ENCODE peak calls at places on chromosome 19, in four cellular contexts. R is fibroblast of lung, W is fibroblast of pulmonary artery, P is GM13977. Z is an unnamed sample.

GRCh38 chr19:32606289-32606688 is 25.3 kb downstream of the PDCD5 start:
- DNase-seq in R (no peak), W (no peak), P (no peak), Z (no peak)

GRCh38 chr19:33956941-33957340 is 160.3 kb downstream of the KCTD15 start:
- DNase-seq in P (no peak), W (no peak), R (no peak), Z (no peak)

GRCh38 chr19:15280915-15281683 is 48.9 kb upstream of the EPHX3 start:
- DNase-seq in R (peak), P (no peak), W (peak), Z (no peak)

GRCh38 chr19:55441319-55441691 is 1.8 kb downstream of the SHISA7 start:
- DNase-seq in R (no peak), W (no peak), P (no peak), Z (no peak)

GRCh38 chr19:31272707-31273106 is 76.5 kb downstream of the TSHZ3 start:
- DNase-seq in R (no peak), P (no peak), W (no peak), Z (no peak)

GRCh38 chr19:4300589-4300988 is 1.6 kb downstream of the TMIGD2 start:
- DNase-seq in W (no peak), R (no peak), P (no peak), Z (no peak)

GRCh38 chr19:51091895-51092873 is 9.5 kb upstream of the KLK14 start:
- DNase-seq in P (no peak), R (no peak), W (no peak), Z (no peak)

GRCh38 chr19:40689339-40690049 is 957 bp downstream of the NUMBL start:
- DNase-seq in W (no peak), P (no peak), R (peak), Z (no peak)

GRCh38 chr19:31356587-31357314 is 7.5 kb upstream of the TSHZ3 start:
- DNase-seq in P (no peak), R (no peak), W (no peak), Z (no peak)

GRCh38 chr19:46866407-46867132 is 5.8 kb downstream of the ARHGAP35 start:
- DNase-seq in W (no peak), P (no peak), R (no peak), Z (no peak)

GRCh38 chr19:32138416-32138815 is 207.0 kb upstream of the ZNF507 start:
- DNase-seq in P (no peak), W (no peak), R (no peak), Z (no peak)

GRCh38 chr19:17341845-17342244 is 4.5 kb downstream of the GTPBP3 start:
- DNase-seq in R (no peak), W (no peak), P (no peak), Z (no peak)

GRCh38 chr19:49570997-49571676 is 9.2 kb downstream of the NOSIP start:
- DNase-seq in R (no peak), P (no peak), W (no peak), Z (no peak)

GRCh38 chr19:53809518-53810186 is 14.5 kb downstream of the NLRP12 start:
- DNase-seq in W (peak), P (no peak), R (no peak), Z (no peak)

GRCh38 chr19:3294080-3294850 is 69.8 kb downstream of the CELF5 start:
- DNase-seq in P (no peak), R (no peak), W (no peak), Z (no peak)

GRCh38 chr19:4847190-4847973 is 15.9 kb upstream of the TICAM1 start:
- DNase-seq in P (no peak), W (no peak), R (no peak), Z (no peak)

GRCh38 chr19:56971230-56971629 is 130.7 kb upstream of the PEG3 start:
- DNase-seq in R (no peak), W (no peak), P (no peak), Z (no peak)

GRCh38 chr19:41616785-41617621 is 9.9 kb downstream of the CEACAM4 start:
- DNase-seq in W (peak), R (no peak), P (no peak), Z (no peak)

GRCh38 chr19:4049432-4049831 is 17.3 kb downstream of the ZBTB7A start:
- DNase-seq in R (no peak), P (no peak), W (no peak), Z (no peak)

GRCh38 chr19:46784262-46785053 is 3.9 kb downstream of the SLC1A5 start:
- DNase-seq in P (peak), W (peak), R (peak), Z (peak)

GRCh38 chr19:31103228-31103627 is 246.0 kb downstream of the TSHZ3 start:
- DNase-seq in W (no peak), P (no peak), R (no peak), Z (no peak)

GRCh38 chr19:3366104-3366760 is at the start of gene NFIC:
- DNase-seq in W (peak), R (peak), P (peak), Z (peak)

GRCh38 chr19:44904426-44904994 is 1.1 kb upstream of the APOE start:
- DNase-seq in P (peak), W (no peak), R (no peak), Z (no peak)
- TF ChIP-seq CTCF in P (peak), W (peak), R (no peak), Z (no peak)

GRCh38 chr19:12731337-12731736 is 3.1 kb downstream of the TRIR start:
- DNase-seq in P (no peak), W (no peak), R (no peak), Z (no peak)

GRCh38 chr19:12733907-12734214 is 623 bp downstream of the TRIR start:
- DNase-seq in P (no peak), R (no peak), W (no peak), Z (no peak)

GRCh38 chr19:12730054-12730453 is 4.4 kb downstream of the TRIR start:
- DNase-seq in W (no peak), P (no peak), R (no peak), Z (no peak)

GRCh38 chr19:12736854-12737665 is at the start of gene GET3:
- DNase-seq in W (peak), P (peak), R (peak), Z (peak)

DNA sequence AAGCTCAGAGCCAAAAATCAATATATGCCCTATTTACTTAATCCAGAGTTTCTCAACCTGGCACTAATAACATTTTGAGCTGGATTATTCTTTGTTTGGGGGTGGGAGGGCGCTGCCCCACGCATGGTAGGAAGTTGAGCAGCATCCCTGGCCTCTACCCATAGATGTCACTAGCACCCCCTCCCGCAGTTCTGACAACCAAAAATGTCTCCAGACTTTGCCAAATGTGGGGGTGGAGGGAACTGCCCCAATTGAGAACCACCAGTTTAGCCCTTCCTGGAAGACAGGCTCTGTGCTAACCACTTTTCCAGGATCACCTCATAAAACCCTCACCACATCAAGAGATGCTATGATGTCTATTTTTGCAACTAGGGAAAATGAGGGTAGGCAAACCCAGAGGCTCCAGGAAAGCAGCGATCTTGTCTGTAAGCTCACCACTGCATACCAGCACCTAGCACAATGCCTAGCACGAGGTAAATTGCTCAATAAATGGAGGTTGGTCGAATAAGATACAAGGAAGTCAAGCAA is 1.1 kb downstream of the TRIR start:
- DNase-seq in W (peak), P (peak), R (peak), Z (peak)
- TF ChIP-seq CTCF in W (peak), P (peak), R (peak), Z (peak)

DNA sequence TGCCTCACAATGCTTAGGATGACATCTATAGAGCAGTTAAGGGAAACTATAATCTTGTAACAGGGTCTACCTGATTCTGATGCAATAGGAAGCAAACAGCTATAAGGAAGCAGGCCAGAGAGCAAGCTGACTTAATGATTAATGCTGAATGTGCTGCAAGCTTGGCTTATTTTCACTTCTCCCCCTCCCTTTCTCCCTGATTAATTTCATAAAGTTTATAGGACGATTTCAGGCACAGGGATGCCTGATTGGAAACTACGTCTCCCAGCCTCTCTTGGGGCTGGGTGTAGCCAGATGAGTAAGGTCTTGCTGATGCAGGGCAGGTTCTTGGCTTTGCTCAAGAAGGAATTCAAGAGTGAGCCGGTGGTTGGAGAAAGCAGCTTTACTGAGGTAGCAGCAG is 82.8 kb upstream of the MRI1 start:
- DNase-seq in R (peak), W (no peak), P (no peak), Z (no peak)
- TF ChIP-seq CTCF in R (no peak), W (no peak), P (no peak), Z (no peak)

DNA sequence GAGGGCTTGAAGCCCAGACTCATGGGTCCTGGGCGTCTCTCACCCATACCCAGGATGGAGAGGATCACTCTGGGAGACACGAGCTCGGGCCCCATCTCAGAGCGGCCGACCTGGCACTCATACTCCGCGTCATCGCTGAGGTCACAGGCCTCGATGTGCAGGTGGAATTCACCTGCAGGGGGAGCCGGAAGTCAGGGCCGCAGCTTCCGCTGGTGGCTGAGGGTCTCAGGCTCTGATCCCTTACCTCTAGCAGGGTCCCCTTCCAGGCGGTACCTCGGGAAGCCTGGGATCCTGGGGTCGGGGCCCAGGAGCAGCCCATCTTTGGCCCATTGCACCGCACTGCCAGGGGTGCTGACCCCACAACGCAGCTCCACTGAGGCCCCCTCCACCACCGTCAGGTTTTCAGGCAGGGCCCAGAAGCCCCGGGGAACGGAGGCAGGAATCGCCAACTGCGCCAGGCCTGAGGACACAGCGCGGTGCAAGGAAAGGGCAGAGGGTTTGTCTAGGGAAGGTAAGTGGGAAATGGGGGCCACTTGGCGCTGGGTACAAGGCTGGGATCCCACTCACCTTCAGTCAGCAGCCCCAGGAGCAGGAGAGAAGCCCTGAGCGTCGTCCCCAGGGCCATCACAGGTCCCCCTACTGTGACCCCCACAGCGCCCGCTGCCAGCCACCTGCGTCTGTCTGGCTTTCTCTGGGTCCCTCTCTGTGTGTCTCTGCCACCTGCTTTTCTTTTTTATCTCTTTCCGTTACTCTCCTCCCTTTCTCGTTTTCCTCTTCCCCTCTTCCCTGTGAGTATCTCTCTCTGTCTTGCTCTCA is 883 bp downstream of the NPHS1 start:
- DNase-seq in R (no peak), W (no peak), P (no peak), Z (no peak)
- TF ChIP-seq CTCF in R (no peak), W (no peak), P (peak), Z (no peak)

GRCh38 chr19:1774999-1775772 is 21.9 kb downstream of the ONECUT3 start:
- DNase-seq in W (no peak), P (peak), R (no peak), Z (no peak)
- TF ChIP-seq CTCF in W (peak), P (peak), R (peak), Z (peak)